ENCODE peak calls at places on chromosomes 3 and 15, in seven cellular contexts. One of them, this sample, is unnamed.

GRCh38 chr3:10006048-10006761 is 19.6 kb upstream of the EMC3 start:
- DNase-seq in activated CD8-positive, alpha-beta T cell treated with anti-CD3 and anti-CD28 coated beads, Interleukin-2, amount 10 ng/mL, durations not matched to agents 7 days and 5 days: no peak
- DNase-seq in omental fat pad: no peak
- DNase-seq in T-helper 1 cell: no peak
- DNase-seq in MV-4-11: no peak
- DNase-seq in NCI-H774: no peak
- DNase-seq in GM19239: no peak
- DNase-seq in this sample: no peak

GRCh38 chr3:196688349-196688748 is 23.7 kb downstream of the CEP19 start:
- DNase-seq in activated CD8-positive, alpha-beta T cell treated with anti-CD3 and anti-CD28 coated beads, Interleukin-2, amount 10 ng/mL, durations not matched to agents 7 days and 5 days: no peak
- DNase-seq in omental fat pad: no peak
- DNase-seq in T-helper 1 cell: no peak
- DNase-seq in MV-4-11: peak; percentile 96
- DNase-seq in NCI-H774: no peak
- DNase-seq in GM19239: no peak
- DNase-seq in this sample: no peak

GRCh38 chr15:58378241-58379085 is 53.3 kb upstream of the LIPC start:
- DNase-seq in activated CD8-positive, alpha-beta T cell treated with anti-CD3 and anti-CD28 coated beads, Interleukin-2, amount 10 ng/mL, durations not matched to agents 7 days and 5 days: no peak
- DNase-seq in omental fat pad: no peak
- DNase-seq in T-helper 1 cell: no peak
- DNase-seq in MV-4-11: no peak
- DNase-seq in NCI-H774: no peak
- DNase-seq in GM19239: no peak
- DNase-seq in this sample: no peak

GRCh38 chr3:138230525-138230924 is 43.4 kb downstream of the ARMC8 start:
- DNase-seq in activated CD8-positive, alpha-beta T cell treated with anti-CD3 and anti-CD28 coated beads, Interleukin-2, amount 10 ng/mL, durations not matched to agents 7 days and 5 days: no peak
- DNase-seq in omental fat pad: no peak
- DNase-seq in T-helper 1 cell: no peak
- DNase-seq in MV-4-11: no peak
- DNase-seq in NCI-H774: no peak
- DNase-seq in GM19239: no peak
- DNase-seq in this sample: no peak

GRCh38 chr3:156317457-156317856 is 197.1 kb downstream of the KCNAB1 start:
- DNase-seq in activated CD8-positive, alpha-beta T cell treated with anti-CD3 and anti-CD28 coated beads, Interleukin-2, amount 10 ng/mL, durations not matched to agents 7 days and 5 days: no peak
- DNase-seq in omental fat pad: no peak
- DNase-seq in T-helper 1 cell: no peak
- DNase-seq in MV-4-11: no peak
- DNase-seq in NCI-H774: peak; percentile 48
- DNase-seq in GM19239: no peak
- DNase-seq in this sample: no peak

GRCh38 chr3:189941679-189942078 is 179.0 kb downstream of the P3H2 start:
- DNase-seq in activated CD8-positive, alpha-beta T cell treated with anti-CD3 and anti-CD28 coated beads, Interleukin-2, amount 10 ng/mL, durations not matched to agents 7 days and 5 days: no peak
- DNase-seq in omental fat pad: no peak
- DNase-seq in T-helper 1 cell: no peak
- DNase-seq in MV-4-11: no peak
- DNase-seq in NCI-H774: no peak
- DNase-seq in GM19239: no peak
- DNase-seq in this sample: no peak

GRCh38 chr3:100603449-100603848 is 6.0 kb upstream of the ADGRG7 start:
- DNase-seq in activated CD8-positive, alpha-beta T cell treated with anti-CD3 and anti-CD28 coated beads, Interleukin-2, amount 10 ng/mL, durations not matched to agents 7 days and 5 days: no peak
- DNase-seq in omental fat pad: no peak
- DNase-seq in T-helper 1 cell: no peak
- DNase-seq in MV-4-11: peak; percentile 16
- DNase-seq in NCI-H774: no peak
- DNase-seq in GM19239: no peak
- DNase-seq in this sample: no peak

GRCh38 chr15:73010154-73011152 is 41.8 kb upstream of the NEO1 start:
- DNase-seq in activated CD8-positive, alpha-beta T cell treated with anti-CD3 and anti-CD28 coated beads, Interleukin-2, amount 10 ng/mL, durations not matched to agents 7 days and 5 days: no peak
- DNase-seq in omental fat pad: no peak
- DNase-seq in T-helper 1 cell: no peak
- DNase-seq in MV-4-11: no peak
- DNase-seq in NCI-H774: no peak
- DNase-seq in GM19239: no peak
- DNase-seq in this sample: no peak

GRCh38 chr15:56794923-56795329 is 61.6 kb upstream of the ZNF280D start:
- DNase-seq in activated CD8-positive, alpha-beta T cell treated with anti-CD3 and anti-CD28 coated beads, Interleukin-2, amount 10 ng/mL, durations not matched to agents 7 days and 5 days: no peak
- DNase-seq in omental fat pad: no peak
- DNase-seq in T-helper 1 cell: no peak
- DNase-seq in MV-4-11: no peak
- DNase-seq in NCI-H774: no peak
- DNase-seq in GM19239: no peak
- DNase-seq in this sample: no peak

GRCh38 chr3:159075302-159075701 is 273.4 kb downstream of the MFSD1 start:
- DNase-seq in activated CD8-positive, alpha-beta T cell treated with anti-CD3 and anti-CD28 coated beads, Interleukin-2, amount 10 ng/mL, durations not matched to agents 7 days and 5 days: no peak
- DNase-seq in omental fat pad: no peak
- DNase-seq in T-helper 1 cell: no peak
- DNase-seq in MV-4-11: no peak
- DNase-seq in NCI-H774: no peak
- DNase-seq in GM19239: no peak
- DNase-seq in this sample: no peak

GRCh38 chr3:58462829-58463180 is 29.1 kb upstream of the KCTD6 start:
- DNase-seq in activated CD8-positive, alpha-beta T cell treated with anti-CD3 and anti-CD28 coated beads, Interleukin-2, amount 10 ng/mL, durations not matched to agents 7 days and 5 days: no peak
- DNase-seq in omental fat pad: no peak
- DNase-seq in T-helper 1 cell: no peak
- DNase-seq in MV-4-11: no peak
- DNase-seq in NCI-H774: no peak
- DNase-seq in GM19239: no peak
- DNase-seq in this sample: no peak

GRCh38 chr3:73192036-73192738 is 130.7 kb downstream of the EBLN2 start:
- DNase-seq in activated CD8-positive, alpha-beta T cell treated with anti-CD3 and anti-CD28 coated beads, Interleukin-2, amount 10 ng/mL, durations not matched to agents 7 days and 5 days: no peak
- DNase-seq in omental fat pad: no peak
- DNase-seq in T-helper 1 cell: no peak
- DNase-seq in MV-4-11: no peak
- DNase-seq in NCI-H774: no peak
- DNase-seq in GM19239: no peak
- DNase-seq in this sample: no peak

GRCh38 chr3:100335137-100335833 is 728 bp downstream of the NIT2 start:
- DNase-seq in activated CD8-positive, alpha-beta T cell treated with anti-CD3 and anti-CD28 coated beads, Interleukin-2, amount 10 ng/mL, durations not matched to agents 7 days and 5 days: no peak
- DNase-seq in omental fat pad: peak; percentile 23
- DNase-seq in T-helper 1 cell: no peak
- DNase-seq in MV-4-11: peak; percentile 35
- DNase-seq in NCI-H774: no peak
- DNase-seq in GM19239: peak; percentile 33
- DNase-seq in this sample: peak; percentile 21

GRCh38 chr3:64331605-64332004 is 106.3 kb upstream of the PRICKLE2 start:
- DNase-seq in activated CD8-positive, alpha-beta T cell treated with anti-CD3 and anti-CD28 coated beads, Interleukin-2, amount 10 ng/mL, durations not matched to agents 7 days and 5 days: no peak
- DNase-seq in omental fat pad: no peak
- DNase-seq in T-helper 1 cell: no peak
- DNase-seq in MV-4-11: no peak
- DNase-seq in NCI-H774: no peak
- DNase-seq in GM19239: no peak
- DNase-seq in this sample: no peak

GRCh38 chr15:86044981-86045380 is 34.7 kb upstream of the AGBL1 start:
- DNase-seq in activated CD8-positive, alpha-beta T cell treated with anti-CD3 and anti-CD28 coated beads, Interleukin-2, amount 10 ng/mL, durations not matched to agents 7 days and 5 days: no peak
- DNase-seq in omental fat pad: no peak
- DNase-seq in T-helper 1 cell: no peak
- DNase-seq in MV-4-11: no peak
- DNase-seq in NCI-H774: no peak
- DNase-seq in GM19239: no peak
- DNase-seq in this sample: no peak

GRCh38 chr3:13012228-13012691 is 61.0 kb downstream of the IQSEC1 start:
- DNase-seq in activated CD8-positive, alpha-beta T cell treated with anti-CD3 and anti-CD28 coated beads, Interleukin-2, amount 10 ng/mL, durations not matched to agents 7 days and 5 days: peak; percentile 66
- DNase-seq in omental fat pad: peak; percentile 64
- DNase-seq in T-helper 1 cell: no peak
- DNase-seq in MV-4-11: peak; percentile 100
- DNase-seq in NCI-H774: no peak
- DNase-seq in GM19239: no peak
- DNase-seq in this sample: peak; percentile 68

GRCh38 chr15:61243984-61244593 is 15.0 kb upstream of the RORA start:
- DNase-seq in activated CD8-positive, alpha-beta T cell treated with anti-CD3 and anti-CD28 coated beads, Interleukin-2, amount 10 ng/mL, durations not matched to agents 7 days and 5 days: no peak
- DNase-seq in omental fat pad: no peak
- DNase-seq in T-helper 1 cell: no peak
- DNase-seq in MV-4-11: no peak
- DNase-seq in NCI-H774: no peak
- DNase-seq in GM19239: no peak
- DNase-seq in this sample: no peak

GRCh38 chr3:196093271-196094111 is 11.6 kb upstream of the TFRC start:
- DNase-seq in activated CD8-positive, alpha-beta T cell treated with anti-CD3 and anti-CD28 coated beads, Interleukin-2, amount 10 ng/mL, durations not matched to agents 7 days and 5 days: no peak
- DNase-seq in omental fat pad: no peak
- DNase-seq in T-helper 1 cell: no peak
- DNase-seq in MV-4-11: peak; percentile 99
- DNase-seq in NCI-H774: no peak
- DNase-seq in GM19239: no peak
- DNase-seq in this sample: no peak

GRCh38 chr3:89256882-89257281 is 149.5 kb downstream of the EPHA3 start:
- DNase-seq in activated CD8-positive, alpha-beta T cell treated with anti-CD3 and anti-CD28 coated beads, Interleukin-2, amount 10 ng/mL, durations not matched to agents 7 days and 5 days: no peak
- DNase-seq in omental fat pad: no peak
- DNase-seq in T-helper 1 cell: no peak
- DNase-seq in MV-4-11: no peak
- DNase-seq in NCI-H774: no peak
- DNase-seq in GM19239: no peak
- DNase-seq in this sample: no peak

GRCh38 chr3:112357888-112358287 is 24.9 kb downstream of the CD200 start:
- DNase-seq in activated CD8-positive, alpha-beta T cell treated with anti-CD3 and anti-CD28 coated beads, Interleukin-2, amount 10 ng/mL, durations not matched to agents 7 days and 5 days: no peak
- DNase-seq in omental fat pad: no peak
- DNase-seq in T-helper 1 cell: peak; percentile 36
- DNase-seq in MV-4-11: no peak
- DNase-seq in NCI-H774: no peak
- DNase-seq in GM19239: no peak
- DNase-seq in this sample: no peak

GRCh38 chr3:159829056-159829995 is 159.3 kb upstream of the IL12A start:
- DNase-seq in activated CD8-positive, alpha-beta T cell treated with anti-CD3 and anti-CD28 coated beads, Interleukin-2, amount 10 ng/mL, durations not matched to agents 7 days and 5 days: no peak
- DNase-seq in omental fat pad: no peak
- DNase-seq in T-helper 1 cell: no peak
- DNase-seq in MV-4-11: peak; percentile 86
- DNase-seq in NCI-H774: peak; percentile 82
- DNase-seq in GM19239: no peak
- DNase-seq in this sample: no peak

GRCh38 chr15:31803388-31803884 is 226.9 kb upstream of the CHRNA7 start:
- DNase-seq in activated CD8-positive, alpha-beta T cell treated with anti-CD3 and anti-CD28 coated beads, Interleukin-2, amount 10 ng/mL, durations not matched to agents 7 days and 5 days: no peak
- DNase-seq in omental fat pad: no peak
- DNase-seq in T-helper 1 cell: no peak
- DNase-seq in MV-4-11: no peak
- DNase-seq in NCI-H774: no peak
- DNase-seq in GM19239: no peak
- DNase-seq in this sample: no peak

GRCh38 chr15:89338036-89338435 is 3.4 kb upstream of the POLG start:
- DNase-seq in activated CD8-positive, alpha-beta T cell treated with anti-CD3 and anti-CD28 coated beads, Interleukin-2, amount 10 ng/mL, durations not matched to agents 7 days and 5 days: no peak
- DNase-seq in omental fat pad: no peak
- DNase-seq in T-helper 1 cell: no peak
- DNase-seq in MV-4-11: no peak
- DNase-seq in NCI-H774: no peak
- DNase-seq in GM19239: no peak
- DNase-seq in this sample: no peak

GRCh38 chr3:52843881-52844280 is 9.1 kb upstream of the MUSTN1 start:
- DNase-seq in activated CD8-positive, alpha-beta T cell treated with anti-CD3 and anti-CD28 coated beads, Interleukin-2, amount 10 ng/mL, durations not matched to agents 7 days and 5 days: no peak
- DNase-seq in omental fat pad: no peak
- DNase-seq in T-helper 1 cell: no peak
- DNase-seq in MV-4-11: no peak
- DNase-seq in NCI-H774: no peak
- DNase-seq in GM19239: no peak
- DNase-seq in this sample: no peak

GRCh38 chr3:112303811-112304325 is 9.9 kb upstream of the SLC9C1 start:
- DNase-seq in activated CD8-positive, alpha-beta T cell treated with anti-CD3 and anti-CD28 coated beads, Interleukin-2, amount 10 ng/mL, durations not matched to agents 7 days and 5 days: no peak
- DNase-seq in omental fat pad: no peak
- DNase-seq in T-helper 1 cell: no peak
- DNase-seq in MV-4-11: peak; percentile 8
- DNase-seq in NCI-H774: no peak
- DNase-seq in GM19239: no peak
- DNase-seq in this sample: peak; percentile 28

GRCh38 chr15:65752151-65752700 is 39.9 kb downstream of the DENND4A start:
- DNase-seq in activated CD8-positive, alpha-beta T cell treated with anti-CD3 and anti-CD28 coated beads, Interleukin-2, amount 10 ng/mL, durations not matched to agents 7 days and 5 days: no peak
- DNase-seq in omental fat pad: no peak
- DNase-seq in T-helper 1 cell: no peak
- DNase-seq in MV-4-11: no peak
- DNase-seq in NCI-H774: no peak
- DNase-seq in GM19239: no peak
- DNase-seq in this sample: no peak

GRCh38 chr15:59492389-59493377 is 54.7 kb downstream of the FAM81A start:
- DNase-seq in activated CD8-positive, alpha-beta T cell treated with anti-CD3 and anti-CD28 coated beads, Interleukin-2, amount 10 ng/mL, durations not matched to agents 7 days and 5 days: peak; percentile 68
- DNase-seq in omental fat pad: no peak
- DNase-seq in T-helper 1 cell: peak; percentile 47
- DNase-seq in MV-4-11: peak; percentile 51
- DNase-seq in NCI-H774: peak; percentile 63
- DNase-seq in GM19239: peak; percentile 8
- DNase-seq in this sample: peak; percentile 51

GRCh38 chr3:51002495-51002894 is 327.8 kb downstream of the DOCK3 start:
- DNase-seq in activated CD8-positive, alpha-beta T cell treated with anti-CD3 and anti-CD28 coated beads, Interleukin-2, amount 10 ng/mL, durations not matched to agents 7 days and 5 days: no peak
- DNase-seq in omental fat pad: no peak
- DNase-seq in T-helper 1 cell: no peak
- DNase-seq in MV-4-11: no peak
- DNase-seq in NCI-H774: no peak
- DNase-seq in GM19239: no peak
- DNase-seq in this sample: no peak

This sample was measured in germinal center.